ENCODE peak calls at places on chromosomes 6 and 20, in seven cellular contexts. M is H9, Y is brain microvascular endothelial cell, R is right cardiac atrium, D is cardiac muscle cell, U is Peyer's patch, O is hepatocyte. B is an unnamed sample. For H3K27me3, the result is how much of the 10 kb centered on the place peaks cover.

GRCh38 chr6:139515511-139515910 is 141.1 kb upstream of the CITED2 start:
- DNase-seq in M (no peak), O (no peak), U (no peak), Y (peak), R (no peak), D (no peak), B (no peak)

GRCh38 chr20:60482201-60482600 is 524.0 kb downstream of the CDH26 start:
- DNase-seq in U (no peak), R (no peak), D (no peak), O (no peak), Y (no peak), M (no peak), B (no peak)

GRCh38 chr6:168221000-168221399 is 98.6 kb downstream of the DACT2 start:
- DNase-seq in M (no peak), O (no peak), U (no peak), R (no peak), D (no peak), Y (no peak), B (no peak)

GRCh38 chr6:36334832-36335459 is 1.7 kb downstream of the BNIP5 start:
- DNase-seq in D (no peak), Y (no peak), R (no peak), U (peak), O (peak), M (no peak), B (no peak)

GRCh38 chr6:18371576-18371975 is 15.6 kb upstream of the RNF144B start:
- DNase-seq in D (no peak), M (no peak), Y (no peak), R (no peak), O (no peak), U (no peak), B (no peak)

GRCh38 chr6:37204014-37204751 is 34.2 kb downstream of the PIM1 start:
- DNase-seq in U (peak), Y (no peak), R (no peak), O (peak), M (no peak), D (peak), B (no peak)

GRCh38 chr20:33667245-33668086 is 723 bp downstream of the ACTL10 start:
- DNase-seq in U (peak), M (peak), Y (peak), D (peak), O (no peak), R (peak), B (no peak)

GRCh38 chr20:57400262-57400701 is 9.1 kb downstream of the RBM38 start:
- DNase-seq in M (no peak), U (no peak), O (no peak), D (no peak), Y (no peak), R (no peak), B (no peak)

GRCh38 chr20:44041001-44041400 is 126.3 kb downstream of the TOX2 start:
- DNase-seq in U (no peak), R (no peak), D (no peak), O (no peak), M (no peak), Y (no peak), B (peak)

GRCh38 chr20:45893831-45894230 is 2.7 kb downstream of the CTSA start:
- DNase-seq in R (no peak), M (no peak), U (no peak), O (no peak), D (no peak), Y (no peak), B (no peak)

GRCh38 chr6:7559651-7560385 is 18.3 kb downstream of the DSP start:
- DNase-seq in Y (no peak), R (no peak), D (peak), O (peak), M (no peak), U (no peak), B (no peak)

GRCh38 chr6:21240709-21241108 is 352.8 kb upstream of the SOX4 start:
- DNase-seq in Y (peak), U (no peak), M (no peak), R (no peak), O (no peak), D (peak), B (no peak)

GRCh38 chr6:48032156-48032555 is 78.8 kb downstream of the PTCHD4 start:
- DNase-seq in O (no peak), Y (peak), M (no peak), R (no peak), U (no peak), D (peak), B (no peak)

GRCh38 chr20:62219101-62219991 is 732 bp downstream of the HRH3 start:
- DNase-seq in D (no peak), O (no peak), Y (no peak), M (peak), R (no peak), U (no peak), B (no peak)

GRCh38 chr6:157449610-157450009 is 68.6 kb downstream of the ZDHHC14 start:
- DNase-seq in O (peak), D (no peak), Y (peak), R (no peak), M (no peak), U (no peak), B (no peak)

GRCh38 chr20:25044660-25045342 is 13.1 kb downstream of the ACSS1 start:
- DNase-seq in R (peak), D (no peak), U (peak), O (no peak), M (no peak), Y (no peak), B (no peak)

GRCh38 chr6:16450821-16451220 is 212.4 kb downstream of the GMPR start:
- DNase-seq in Y (peak), D (no peak), R (no peak), U (no peak), M (no peak), O (no peak), B (no peak)

GRCh38 chr6:94270040-94270689 is 850.8 kb upstream of the EPHA7 start:
- DNase-seq in D (no peak), Y (no peak), U (no peak), O (no peak), R (no peak), M (no peak), B (no peak)

GRCh38 chr6:170440437-170440836 is 112.7 kb downstream of the PSMB1 start:
- DNase-seq in R (no peak), U (no peak), D (no peak), O (no peak), Y (no peak), M (peak), B (no peak)

GRCh38 chr6:74742793-74743508 is 462.9 kb downstream of the COL12A1 start:
- DNase-seq in D (no peak), M (no peak), O (no peak), Y (no peak), R (no peak), U (no peak), B (no peak)

GRCh38 chr6:26031151-26031594 is 56.1 kb upstream of the HFE start:
- DNase-seq in D (no peak), M (no peak), U (no peak), R (no peak), O (no peak), Y (no peak), B (no peak)

GRCh38 chr6:70956451-70957283 is at the start of gene B3GAT2:
- DNase-seq in U (no peak), Y (no peak), M (peak), R (no peak), O (peak), D (peak), B (no peak)

GRCh38 chr6:157885211-157885788 is 62.3 kb downstream of the SNX9 start:
- DNase-seq in Y (no peak), R (no peak), U (peak), M (no peak), O (no peak), D (no peak), B (no peak)

GRCh38 chr6:88650029-88650619 is 313.3 kb downstream of the RNGTT start:
- DNase-seq in R (no peak), U (no peak), D (peak), M (no peak), Y (peak), O (no peak), B (no peak)

GRCh38 chr20:63321148-63321831 is 28.3 kb downstream of the COL20A1 start:
- DNase-seq in U (no peak), O (peak), D (peak), R (peak), M (no peak), Y (no peak), B (peak)

GRCh38 chr6:3960754-3961361 is 111.7 kb downstream of the FAM50B start:
- DNase-seq in M (no peak), U (no peak), D (no peak), R (no peak), O (no peak), Y (no peak), B (no peak)

DNA sequence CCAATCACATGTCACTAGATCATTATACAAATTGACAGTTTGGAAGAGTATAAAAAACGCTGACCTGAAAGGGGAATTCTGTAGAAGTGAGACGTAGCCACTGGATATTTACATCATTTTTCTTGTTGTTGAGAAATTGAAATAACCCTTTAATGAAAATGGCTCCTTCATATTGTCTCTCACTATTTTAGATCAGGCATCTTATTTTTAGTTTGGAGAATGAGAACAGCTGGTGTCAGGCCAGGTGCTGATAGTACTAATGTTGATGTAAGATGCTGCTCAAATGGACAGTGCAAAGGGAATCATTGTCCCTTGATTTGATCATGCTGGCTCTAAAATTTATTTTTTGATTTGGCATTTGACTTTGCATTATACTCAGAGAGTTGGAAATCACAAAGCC is 17.4 kb downstream of the NKAIN2 start:
- DNase-seq in U (no peak), M (no peak), O (no peak), D (no peak), R (no peak), Y (no peak), B (no peak)
- H3K27me3 ChIP-seq in U (under half), M (under half), O (under half), D (half or more), R (under half), Y (under half), B (under half)

DNA sequence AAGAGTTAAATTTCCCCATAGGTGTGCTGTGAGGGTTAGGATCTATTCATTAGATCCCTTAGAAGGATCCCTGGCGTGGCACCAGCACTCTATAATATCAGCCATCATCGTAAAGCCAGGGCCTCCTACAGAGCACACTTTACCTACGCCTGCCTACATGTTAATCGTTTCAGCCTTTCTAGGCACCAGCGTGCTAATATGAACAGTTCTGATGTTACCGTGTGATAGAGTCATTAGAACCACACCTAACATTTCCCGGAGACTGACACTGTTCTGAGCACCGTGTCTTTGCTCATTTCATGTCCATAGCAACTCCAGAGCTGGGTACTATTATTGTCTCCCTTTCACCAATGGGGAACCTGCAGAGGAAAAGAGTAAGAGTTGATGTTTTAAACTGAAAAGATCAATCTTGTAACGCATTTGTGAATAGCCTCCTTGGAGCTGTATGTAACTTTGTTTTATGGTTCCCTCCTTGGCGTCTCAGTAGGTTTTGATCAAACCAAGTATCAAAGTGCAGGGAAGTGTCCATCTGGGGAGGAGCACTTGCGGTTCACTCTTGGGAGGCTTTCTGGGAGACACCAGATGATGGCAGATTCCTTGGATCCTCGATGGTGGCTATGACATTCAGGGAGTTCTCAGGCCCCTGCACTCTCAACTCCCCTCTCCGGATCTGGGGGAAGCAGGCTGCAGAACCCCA is 73.8 kb upstream of the KCNG1 start:
- DNase-seq in D (no peak), O (no peak), R (no peak), Y (no peak), M (no peak), U (peak), B (no peak)
- H3K27ac ChIP-seq in D (no peak), O (peak), R (no peak), Y (no peak), M (no peak), U (peak), B (no peak)

GRCh38 chr6:1619666-1620503 is 10.2 kb downstream of the FOXC1 start:
- DNase-seq in O (no peak), D (no peak), U (no peak), R (no peak), Y (no peak), M (peak), B (no peak)

GRCh38 chr6:1620504-1621327 is 11.0 kb downstream of the FOXC1 start:
- DNase-seq in M (no peak), D (no peak), U (no peak), O (no peak), R (no peak), Y (no peak), B (no peak)

GRCh38 chr6:1618305-1619105 is 8.8 kb downstream of the FOXC1 start:
- DNase-seq in M (no peak), D (no peak), Y (no peak), R (no peak), O (no peak), U (no peak), B (peak)

GRCh38 chr6:1617466-1618304 is 8.0 kb downstream of the FOXC1 start:
- DNase-seq in R (no peak), U (peak), M (no peak), O (no peak), Y (no peak), D (no peak), B (no peak)

GRCh38 chr6:1619106-1619665 is 9.5 kb downstream of the FOXC1 start:
- DNase-seq in M (no peak), D (no peak), R (no peak), O (no peak), U (no peak), Y (no peak), B (no peak)
- H3K27me3 ChIP-seq in M (half or more), D (half or more), R (under half), O (half or more), U (under half), Y (under half), B (half or more)

DNA sequence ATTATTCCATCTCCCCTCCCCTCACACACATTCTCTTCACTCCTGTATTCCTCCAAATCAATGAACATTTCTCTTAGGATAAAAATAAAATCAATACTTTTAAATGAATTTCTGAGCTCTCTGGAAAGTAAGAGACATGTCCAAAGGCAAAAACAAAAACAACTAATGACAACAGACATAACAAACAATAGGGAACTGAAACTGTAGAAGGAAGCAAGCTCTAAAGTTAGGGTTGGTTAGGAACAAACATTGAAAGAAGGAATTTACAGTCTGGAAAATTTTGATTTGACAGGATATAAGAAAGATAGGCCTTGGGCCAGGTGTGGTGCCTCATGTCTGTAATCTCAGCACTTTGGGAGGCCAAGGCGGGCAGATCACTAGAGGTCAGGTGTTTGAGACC is 17.5 kb upstream of the MYCT1 start:
- DNase-seq in M (no peak), O (no peak), R (no peak), Y (no peak), U (no peak), D (no peak), B (no peak)
- H3K27ac ChIP-seq in M (no peak), O (no peak), R (no peak), Y (no peak), U (no peak), D (no peak), B (no peak)

GRCh38 chr20:37914367-37914671 is 11.4 kb downstream of the VSTM2L start:
- DNase-seq in U (no peak), D (no peak), Y (no peak), R (no peak), M (no peak), O (no peak), B (no peak)

GRCh38 chr20:37915434-37915787 is 12.5 kb downstream of the VSTM2L start:
- DNase-seq in M (peak), O (no peak), D (no peak), R (no peak), U (no peak), Y (no peak), B (no peak)

GRCh38 chr20:37917436-37917835 is 14.5 kb downstream of the VSTM2L start:
- DNase-seq in O (no peak), D (no peak), U (no peak), Y (no peak), R (no peak), M (no peak), B (no peak)

GRCh38 chr20:37914672-37915433 is 11.9 kb downstream of the VSTM2L start:
- DNase-seq in D (peak), M (peak), O (peak), U (no peak), R (no peak), Y (no peak), B (no peak)

GRCh38 chr20:37915800-37916570 is 13.1 kb downstream of the VSTM2L start:
- DNase-seq in D (peak), O (no peak), M (peak), Y (no peak), R (no peak), U (no peak), B (no peak)
- H3K27me3 ChIP-seq in D (under half), O (under half), M (under half), Y (under half), R (under half), U (under half), B (half or more)

GRCh38 chr6:33547499-33547898 is 32.6 kb downstream of the BAK1 start:
- DNase-seq in R (no peak), M (no peak), Y (no peak), O (no peak), D (no peak), U (no peak), B (no peak)

GRCh38 chr6:33546766-33547165 is 33.3 kb downstream of the BAK1 start:
- DNase-seq in M (no peak), R (no peak), Y (no peak), D (no peak), O (no peak), U (no peak), B (no peak)

GRCh38 chr6:33549896-33550295 is 30.2 kb downstream of the BAK1 start:
- DNase-seq in D (no peak), M (no peak), O (no peak), U (no peak), R (no peak), Y (no peak), B (no peak)

GRCh38 chr6:33551538-33551937 is 28.5 kb downstream of the BAK1 start:
- DNase-seq in O (no peak), U (no peak), M (no peak), Y (no peak), D (no peak), R (no peak), B (no peak)

GRCh38 chr6:33549196-33549595 is 30.9 kb downstream of the BAK1 start:
- DNase-seq in M (no peak), Y (no peak), D (no peak), O (no peak), U (no peak), R (no peak), B (no peak)
- H3K27ac ChIP-seq in M (no peak), Y (no peak), D (no peak), O (no peak), U (no peak), R (no peak), B (no peak)

GRCh38 chr20:46955601-46956556 is 61.2 kb downstream of the EYA2 start:
- DNase-seq in U (no peak), M (no peak), D (no peak), O (no peak), Y (no peak), R (no peak), B (no peak)
- H3K27me3 ChIP-seq in U (under half), M (under half), D (under half), O (under half), Y (under half), R (under half), B (under half)

GRCh38 chr20:1810926-1811620 is 84.1 kb upstream of the SIRPA start:
- DNase-seq in O (no peak), M (no peak), U (peak), Y (peak), R (no peak), D (peak), B (no peak)
- H3K27ac ChIP-seq in O (no peak), M (no peak), U (peak), Y (peak), R (peak), D (no peak), B (peak)

DNA sequence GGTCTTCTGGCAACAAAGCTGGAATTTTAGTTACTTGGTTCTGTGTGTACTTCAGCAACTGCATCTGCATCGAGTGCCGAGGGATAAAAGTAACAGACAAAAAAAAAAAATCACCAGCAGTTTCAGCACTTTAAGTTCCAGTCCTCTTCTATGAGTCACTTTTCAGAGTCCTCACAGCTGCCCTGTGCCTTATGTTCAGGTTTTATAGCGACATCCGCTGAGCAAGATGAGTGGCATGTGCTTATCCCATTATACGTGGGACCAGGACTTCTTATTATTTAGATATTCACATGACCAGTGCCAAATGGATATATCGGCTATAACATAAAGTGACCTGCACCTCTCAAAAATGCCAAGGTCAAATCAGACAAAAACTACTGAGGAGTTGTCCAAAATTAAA is 242.9 kb downstream of the FOXA2 start:
- DNase-seq in U (no peak), R (no peak), D (peak), O (no peak), M (no peak), Y (no peak), B (no peak)
- H3K27me3 ChIP-seq in U (under half), R (under half), D (under half), O (under half), M (under half), Y (under half), B (under half)

GRCh38 chr6:132995432-132995831 is 181.1 kb downstream of the RPS12 start:
- DNase-seq in M (no peak), D (no peak), Y (no peak), U (no peak), O (no peak), R (no peak), B (peak)
- H3K27ac ChIP-seq in M (no peak), D (no peak), Y (no peak), U (no peak), O (no peak), R (no peak), B (no peak)